ENCODE peak calls at places on chromosomes 6 and 20, in four cellular contexts. J is progenitor cell of endocrine pancreas, O is HS-27A, T is ascending aorta. K is an unnamed sample.

GRCh38 chr6:3489032-3489757 is 32.3 kb upstream of the SLC22A23 start:
- DNase-seq in O (no peak), J (no peak), T (no peak), K (no peak)

GRCh38 chr6:5220436-5220835 is 40.3 kb downstream of the LYRM4 start:
- DNase-seq in T (no peak), O (no peak), J (no peak), K (no peak)

GRCh38 chr6:1872649-1873131 is 263.0 kb downstream of the FOXC1 start:
- DNase-seq in O (no peak), J (no peak), T (no peak), K (no peak)

GRCh38 chr20:30602424-30602823 is 655.0 kb upstream of the DEFB115 start:
- DNase-seq in J (no peak), O (no peak), T (no peak), K (no peak)

GRCh38 chr20:3398681-3399252 is 8.7 kb downstream of the DNAAF9 start:
- DNase-seq in J (no peak), O (peak; percentile 19), T (no peak), K (no peak)

GRCh38 chr20:6122111-6122872 is 538 bp downstream of the FERMT1 start:
- DNase-seq in O (no peak), T (no peak), J (no peak), K (no peak)

GRCh38 chr20:1816384-1817381 is 78.5 kb upstream of the SIRPA start:
- DNase-seq in T (no peak), O (peak; percentile 84), J (no peak), K (no peak)

GRCh38 chr20:5001174-5002076 is at the start of gene SLC23A2:
- DNase-seq in O (no peak), J (peak; percentile 32), T (no peak), K (peak; percentile 75)

GRCh38 chr6:72933216-72933615 is 292.1 kb downstream of the KHDC1L start:
- DNase-seq in O (no peak), T (no peak), J (no peak), K (no peak)

GRCh38 chr6:9292975-9293374 is 857.6 kb upstream of the SLC35B3 start:
- DNase-seq in O (no peak), J (no peak), T (no peak), K (no peak)

GRCh38 chr6:125356888-125357287 is 55.1 kb upstream of the HDDC2 start:
- DNase-seq in O (no peak), J (no peak), T (no peak), K (no peak)

GRCh38 chr6:5956939-5957338 is 49.8 kb downstream of the NRN1 start:
- DNase-seq in T (no peak), J (no peak), O (no peak), K (no peak)

GRCh38 chr20:32965581-32966373 is 38.5 kb downstream of the SUN5 start:
- DNase-seq in J (no peak), O (no peak), T (no peak), K (no peak)

GRCh38 chr6:5813625-5814027 is 193.1 kb downstream of the NRN1 start:
- DNase-seq in O (no peak), T (no peak), J (no peak), K (no peak)

GRCh38 chr20:33211817-33212424 is 5.2 kb upstream of the BPIFA3 start:
- DNase-seq in O (no peak), T (no peak), J (peak; percentile 58), K (peak; percentile 64)

GRCh38 chr20:51955756-51956155 is 153.4 kb upstream of the SALL4 start:
- DNase-seq in O (no peak), J (no peak), T (no peak), K (no peak)

GRCh38 chr6:113854531-113855499 is 2.3 kb upstream of the MARCKS start:
- DNase-seq in T (no peak), O (no peak), J (peak; percentile 67), K (peak; percentile 82)

GRCh38 chr20:59403261-59403961 is 103.0 kb downstream of the EDN3 start:
- DNase-seq in O (no peak), J (peak; percentile 89), T (no peak), K (peak; percentile 13)

GRCh38 chr20:59138114-59138602 is 25.5 kb upstream of the ZNF831 start:
- DNase-seq in T (no peak), J (no peak), O (no peak), K (no peak)

GRCh38 chr20:42531675-42531985 is 658.1 kb downstream of the PTPRT start:
- DNase-seq in T (no peak), O (no peak), J (no peak), K (no peak)

GRCh38 chr6:131013495-131013894 is 49.5 kb downstream of the EPB41L2 start:
- DNase-seq in J (no peak), T (no peak), O (peak; percentile 61), K (no peak)

GRCh38 chr20:36018208-36018988 is 50.0 kb downstream of the CNBD2 start:
- DNase-seq in T (no peak), O (no peak), J (no peak), K (no peak)

GRCh38 chr6:68211242-68211795 is 423.8 kb upstream of the ADGRB3 start:
- DNase-seq in T (no peak), O (no peak), J (no peak), K (no peak)

GRCh38 chr6:53925891-53926290 is 131.1 kb downstream of the LRRC1 start:
- DNase-seq in J (no peak), O (no peak), T (no peak), K (no peak)

GRCh38 chr20:37256286-37256685 is 5.3 kb downstream of the GHRH start:
- DNase-seq in O (no peak), J (no peak), T (no peak), K (no peak)

K was measured in H1.